ENCODE peak calls at places on chromosomes 16 and 17, in ten cellular contexts. One of them, this sample, is unnamed.

GRCh38 chr17:13346996-13347762 is 254.6 kb downstream of the HS3ST3A1 start:
- DNase-seq in stimulated activated CD4-positive, alpha-beta T cell treated with anti-CD3 and anti-CD28 coated beads, Interleukin-4, amount 100 ng/mL, for 24 hours: peak; percentile 9
- DNase-seq in H9: no peak
- DNase-seq in activated CD4-positive, CD25-positive, alpha-beta regulatory T cell: no peak
- DNase-seq in NCI-H1436: no peak
- DNase-seq in GM04503: peak; percentile 87
- DNase-seq in upper lobe of left lung: no peak
- DNase-seq in left ventricle myocardium inferior: no peak
- DNase-seq in anterior cingulate cortex: no peak
- DNase-seq in NCI-H1092 treated with DMSO at 0.1 percent for 48 hours: no peak
- DNase-seq in this sample: no peak

GRCh38 chr17:28527859-28528258 is 21.7 kb downstream of the FOXN1 start:
- DNase-seq in NCI-H1092 treated with DMSO at 0.1 percent for 48 hours: no peak
- DNase-seq in GM04503: no peak
- DNase-seq in anterior cingulate cortex: no peak
- DNase-seq in stimulated activated CD4-positive, alpha-beta T cell treated with anti-CD3 and anti-CD28 coated beads, Interleukin-4, amount 100 ng/mL, for 24 hours: no peak
- DNase-seq in left ventricle myocardium inferior: no peak
- DNase-seq in H9: no peak
- DNase-seq in upper lobe of left lung: peak; percentile 61
- DNase-seq in activated CD4-positive, CD25-positive, alpha-beta regulatory T cell: no peak
- DNase-seq in NCI-H1436: no peak
- DNase-seq in this sample: no peak

GRCh38 chr16:49924078-49924477 is 68.2 kb upstream of the ZNF423 start:
- DNase-seq in upper lobe of left lung: no peak
- DNase-seq in H9: no peak
- DNase-seq in anterior cingulate cortex: no peak
- DNase-seq in stimulated activated CD4-positive, alpha-beta T cell treated with anti-CD3 and anti-CD28 coated beads, Interleukin-4, amount 100 ng/mL, for 24 hours: no peak
- DNase-seq in NCI-H1436: no peak
- DNase-seq in GM04503: no peak
- DNase-seq in left ventricle myocardium inferior: no peak
- DNase-seq in NCI-H1092 treated with DMSO at 0.1 percent for 48 hours: no peak
- DNase-seq in activated CD4-positive, CD25-positive, alpha-beta regulatory T cell: no peak
- DNase-seq in this sample: no peak

GRCh38 chr16:4588961-4589360 is 25.7 kb downstream of the UBALD1 start:
- DNase-seq in NCI-H1436: no peak
- DNase-seq in activated CD4-positive, CD25-positive, alpha-beta regulatory T cell: no peak
- DNase-seq in anterior cingulate cortex: no peak
- DNase-seq in upper lobe of left lung: no peak
- DNase-seq in left ventricle myocardium inferior: no peak
- DNase-seq in GM04503: no peak
- DNase-seq in stimulated activated CD4-positive, alpha-beta T cell treated with anti-CD3 and anti-CD28 coated beads, Interleukin-4, amount 100 ng/mL, for 24 hours: no peak
- DNase-seq in H9: no peak
- DNase-seq in NCI-H1092 treated with DMSO at 0.1 percent for 48 hours: no peak
- DNase-seq in this sample: no peak

GRCh38 chr17:29113334-29113733 is 66.9 kb downstream of the MYO18A start:
- DNase-seq in left ventricle myocardium inferior: no peak
- DNase-seq in activated CD4-positive, CD25-positive, alpha-beta regulatory T cell: no peak
- DNase-seq in NCI-H1436: peak; percentile 51
- DNase-seq in stimulated activated CD4-positive, alpha-beta T cell treated with anti-CD3 and anti-CD28 coated beads, Interleukin-4, amount 100 ng/mL, for 24 hours: no peak
- DNase-seq in GM04503: no peak
- DNase-seq in anterior cingulate cortex: no peak
- DNase-seq in upper lobe of left lung: no peak
- DNase-seq in NCI-H1092 treated with DMSO at 0.1 percent for 48 hours: peak; percentile 60
- DNase-seq in H9: no peak
- DNase-seq in this sample: no peak

GRCh38 chr16:88705746-88706287 is 391 bp downstream of the RNF166 start:
- DNase-seq in anterior cingulate cortex: no peak
- DNase-seq in NCI-H1436: no peak
- DNase-seq in GM04503: no peak
- DNase-seq in upper lobe of left lung: peak; percentile 91
- DNase-seq in stimulated activated CD4-positive, alpha-beta T cell treated with anti-CD3 and anti-CD28 coated beads, Interleukin-4, amount 100 ng/mL, for 24 hours: peak; percentile 17
- DNase-seq in activated CD4-positive, CD25-positive, alpha-beta regulatory T cell: no peak
- DNase-seq in H9: no peak
- DNase-seq in NCI-H1092 treated with DMSO at 0.1 percent for 48 hours: no peak
- DNase-seq in left ventricle myocardium inferior: no peak
- DNase-seq in this sample: no peak

GRCh38 chr17:57868007-57868774 is 18.3 kb upstream of the MRPS23 start:
- DNase-seq in NCI-H1092 treated with DMSO at 0.1 percent for 48 hours: no peak
- DNase-seq in activated CD4-positive, CD25-positive, alpha-beta regulatory T cell: no peak
- DNase-seq in GM04503: peak; percentile 65
- DNase-seq in upper lobe of left lung: peak; percentile 87
- DNase-seq in NCI-H1436: no peak
- DNase-seq in H9: peak; percentile 91
- DNase-seq in anterior cingulate cortex: peak; percentile 33
- DNase-seq in left ventricle myocardium inferior: peak; percentile 80
- DNase-seq in stimulated activated CD4-positive, alpha-beta T cell treated with anti-CD3 and anti-CD28 coated beads, Interleukin-4, amount 100 ng/mL, for 24 hours: peak; percentile 13
- DNase-seq in this sample: no peak

GRCh38 chr16:11049396-11050059 is 105.2 kb downstream of the CLEC16A start:
- DNase-seq in upper lobe of left lung: no peak
- DNase-seq in NCI-H1092 treated with DMSO at 0.1 percent for 48 hours: no peak
- DNase-seq in H9: peak; percentile 42
- DNase-seq in anterior cingulate cortex: no peak
- DNase-seq in stimulated activated CD4-positive, alpha-beta T cell treated with anti-CD3 and anti-CD28 coated beads, Interleukin-4, amount 100 ng/mL, for 24 hours: no peak
- DNase-seq in left ventricle myocardium inferior: no peak
- DNase-seq in NCI-H1436: no peak
- DNase-seq in GM04503: no peak
- DNase-seq in activated CD4-positive, CD25-positive, alpha-beta regulatory T cell: no peak
- DNase-seq in this sample: no peak

GRCh38 chr16:50195276-50195675 is 42.2 kb downstream of the TENT4B start:
- DNase-seq in GM04503: peak; percentile 33
- DNase-seq in NCI-H1092 treated with DMSO at 0.1 percent for 48 hours: no peak
- DNase-seq in activated CD4-positive, CD25-positive, alpha-beta regulatory T cell: no peak
- DNase-seq in NCI-H1436: no peak
- DNase-seq in H9: no peak
- DNase-seq in upper lobe of left lung: no peak
- DNase-seq in left ventricle myocardium inferior: no peak
- DNase-seq in stimulated activated CD4-positive, alpha-beta T cell treated with anti-CD3 and anti-CD28 coated beads, Interleukin-4, amount 100 ng/mL, for 24 hours: no peak
- DNase-seq in anterior cingulate cortex: no peak
- DNase-seq in this sample: no peak

GRCh38 chr17:35749560-35750412 is 3.3 kb downstream of the GAS2L2 start:
- DNase-seq in anterior cingulate cortex: no peak
- DNase-seq in NCI-H1092 treated with DMSO at 0.1 percent for 48 hours: peak; percentile 6
- DNase-seq in upper lobe of left lung: peak; percentile 85
- DNase-seq in activated CD4-positive, CD25-positive, alpha-beta regulatory T cell: no peak
- DNase-seq in stimulated activated CD4-positive, alpha-beta T cell treated with anti-CD3 and anti-CD28 coated beads, Interleukin-4, amount 100 ng/mL, for 24 hours: no peak
- DNase-seq in H9: peak; percentile 71
- DNase-seq in NCI-H1436: peak; percentile 31
- DNase-seq in left ventricle myocardium inferior: no peak
- DNase-seq in GM04503: no peak
- DNase-seq in this sample: no peak

GRCh38 chr16:4855371-4855770 is 8.1 kb downstream of the UBN1 start:
- DNase-seq in H9: no peak
- DNase-seq in upper lobe of left lung: no peak
- DNase-seq in GM04503: no peak
- DNase-seq in NCI-H1436: no peak
- DNase-seq in NCI-H1092 treated with DMSO at 0.1 percent for 48 hours: no peak
- DNase-seq in left ventricle myocardium inferior: no peak
- DNase-seq in anterior cingulate cortex: no peak
- DNase-seq in stimulated activated CD4-positive, alpha-beta T cell treated with anti-CD3 and anti-CD28 coated beads, Interleukin-4, amount 100 ng/mL, for 24 hours: no peak
- DNase-seq in activated CD4-positive, CD25-positive, alpha-beta regulatory T cell: no peak
- DNase-seq in this sample: no peak

GRCh38 chr17:64020068-64020766 is at the start of gene ICAM2:
- DNase-seq in left ventricle myocardium inferior: peak; percentile 61
- DNase-seq in H9: no peak
- DNase-seq in NCI-H1436: no peak
- DNase-seq in upper lobe of left lung: no peak
- DNase-seq in stimulated activated CD4-positive, alpha-beta T cell treated with anti-CD3 and anti-CD28 coated beads, Interleukin-4, amount 100 ng/mL, for 24 hours: peak; percentile 87
- DNase-seq in activated CD4-positive, CD25-positive, alpha-beta regulatory T cell: peak; percentile 63
- DNase-seq in GM04503: no peak
- DNase-seq in anterior cingulate cortex: no peak
- DNase-seq in NCI-H1092 treated with DMSO at 0.1 percent for 48 hours: peak; percentile 5
- DNase-seq in this sample: no peak

GRCh38 chr16:4200000-4200780 is 41.7 kb downstream of the SRL start:
- DNase-seq in upper lobe of left lung: no peak
- DNase-seq in stimulated activated CD4-positive, alpha-beta T cell treated with anti-CD3 and anti-CD28 coated beads, Interleukin-4, amount 100 ng/mL, for 24 hours: peak; percentile 29
- DNase-seq in NCI-H1436: peak; percentile 78
- DNase-seq in left ventricle myocardium inferior: peak; percentile 61
- DNase-seq in GM04503: no peak
- DNase-seq in H9: peak; percentile 61
- DNase-seq in anterior cingulate cortex: peak; percentile 7
- DNase-seq in activated CD4-positive, CD25-positive, alpha-beta regulatory T cell: no peak
- DNase-seq in NCI-H1092 treated with DMSO at 0.1 percent for 48 hours: peak; percentile 37
- DNase-seq in this sample: no peak

GRCh38 chr16:12899529-12900168 is 1.7 kb upstream of the SHISA9 start:
- DNase-seq in activated CD4-positive, CD25-positive, alpha-beta regulatory T cell: no peak
- DNase-seq in GM04503: no peak
- DNase-seq in stimulated activated CD4-positive, alpha-beta T cell treated with anti-CD3 and anti-CD28 coated beads, Interleukin-4, amount 100 ng/mL, for 24 hours: no peak
- DNase-seq in NCI-H1436: no peak
- DNase-seq in anterior cingulate cortex: no peak
- DNase-seq in upper lobe of left lung: no peak
- DNase-seq in left ventricle myocardium inferior: no peak
- DNase-seq in NCI-H1092 treated with DMSO at 0.1 percent for 48 hours: no peak
- DNase-seq in H9: no peak
- DNase-seq in this sample: no peak

GRCh38 chr17:78900816-78901215 is 2.2 kb downstream of the CEP295NL start:
- DNase-seq in GM04503: no peak
- DNase-seq in NCI-H1436: no peak
- DNase-seq in anterior cingulate cortex: no peak
- DNase-seq in upper lobe of left lung: no peak
- DNase-seq in left ventricle myocardium inferior: no peak
- DNase-seq in activated CD4-positive, CD25-positive, alpha-beta regulatory T cell: no peak
- DNase-seq in H9: no peak
- DNase-seq in NCI-H1092 treated with DMSO at 0.1 percent for 48 hours: no peak
- DNase-seq in stimulated activated CD4-positive, alpha-beta T cell treated with anti-CD3 and anti-CD28 coated beads, Interleukin-4, amount 100 ng/mL, for 24 hours: no peak
- DNase-seq in this sample: no peak

GRCh38 chr16:74635303-74635702 is 28.4 kb upstream of the GLG1 start:
- DNase-seq in H9: no peak
- DNase-seq in activated CD4-positive, CD25-positive, alpha-beta regulatory T cell: no peak
- DNase-seq in NCI-H1436: no peak
- DNase-seq in stimulated activated CD4-positive, alpha-beta T cell treated with anti-CD3 and anti-CD28 coated beads, Interleukin-4, amount 100 ng/mL, for 24 hours: no peak
- DNase-seq in left ventricle myocardium inferior: no peak
- DNase-seq in NCI-H1092 treated with DMSO at 0.1 percent for 48 hours: no peak
- DNase-seq in anterior cingulate cortex: no peak
- DNase-seq in GM04503: no peak
- DNase-seq in upper lobe of left lung: no peak
- DNase-seq in this sample: no peak

GRCh38 chr16:84199097-84199496 is 8.1 kb downstream of the ADAD2 start:
- DNase-seq in H9: no peak
- DNase-seq in left ventricle myocardium inferior: no peak
- DNase-seq in NCI-H1436: no peak
- DNase-seq in GM04503: no peak
- DNase-seq in stimulated activated CD4-positive, alpha-beta T cell treated with anti-CD3 and anti-CD28 coated beads, Interleukin-4, amount 100 ng/mL, for 24 hours: no peak
- DNase-seq in upper lobe of left lung: no peak
- DNase-seq in NCI-H1092 treated with DMSO at 0.1 percent for 48 hours: no peak
- DNase-seq in activated CD4-positive, CD25-positive, alpha-beta regulatory T cell: no peak
- DNase-seq in anterior cingulate cortex: no peak
- DNase-seq in this sample: no peak

GRCh38 chr17:77665833-77666232 is 292.7 kb upstream of the TNRC6C start:
- DNase-seq in H9: no peak
- DNase-seq in NCI-H1092 treated with DMSO at 0.1 percent for 48 hours: no peak
- DNase-seq in NCI-H1436: no peak
- DNase-seq in stimulated activated CD4-positive, alpha-beta T cell treated with anti-CD3 and anti-CD28 coated beads, Interleukin-4, amount 100 ng/mL, for 24 hours: no peak
- DNase-seq in activated CD4-positive, CD25-positive, alpha-beta regulatory T cell: no peak
- DNase-seq in upper lobe of left lung: no peak
- DNase-seq in GM04503: no peak
- DNase-seq in left ventricle myocardium inferior: no peak
- DNase-seq in anterior cingulate cortex: no peak
- DNase-seq in this sample: no peak

GRCh38 chr16:86244936-86245335 is 265.4 kb upstream of the FOXF1 start:
- DNase-seq in stimulated activated CD4-positive, alpha-beta T cell treated with anti-CD3 and anti-CD28 coated beads, Interleukin-4, amount 100 ng/mL, for 24 hours: no peak
- DNase-seq in NCI-H1436: no peak
- DNase-seq in anterior cingulate cortex: no peak
- DNase-seq in upper lobe of left lung: no peak
- DNase-seq in activated CD4-positive, CD25-positive, alpha-beta regulatory T cell: no peak
- DNase-seq in left ventricle myocardium inferior: no peak
- DNase-seq in H9: no peak
- DNase-seq in GM04503: no peak
- DNase-seq in NCI-H1092 treated with DMSO at 0.1 percent for 48 hours: no peak
- DNase-seq in this sample: no peak

This sample was measured in amygdala.